ENCODE peak calls at places on chromosome 4, in ten cellular contexts. Y is NCI-H69, G is kidney glomerular epithelial cell, T is hypothalamus, H is Panc1, D is T-helper 9 cell, E is IMR-90, P is mucosa of gallbladder, X is lower lobe of right lung, O is H4. K is an unnamed sample.

GRCh38 chr4:41426523-41426922 is 111.4 kb upstream of the LIMCH1 start:
- DNase-seq in Y (no peak), G (no peak), T (no peak), H (no peak), D (no peak), E (no peak), P (no peak), X (no peak), O (peak), K (no peak)

GRCh38 chr4:26058537-26058936 is 144.5 kb downstream of the SMIM20 start:
- DNase-seq in Y (peak), G (no peak), T (no peak), H (no peak), D (no peak), E (no peak), P (no peak), X (no peak), O (no peak), K (peak)

GRCh38 chr4:179671609-179672008 is 2229.4 kb upstream of the AGA start:
- DNase-seq in Y (no peak), G (no peak), T (no peak), H (no peak), D (no peak), E (peak), P (no peak), X (no peak), O (no peak), K (no peak)

GRCh38 chr4:151921371-151921770 is 160.6 kb upstream of the GATB start:
- DNase-seq in Y (no peak), G (peak), T (no peak), H (no peak), D (no peak), E (peak), P (no peak), X (no peak), O (no peak), K (no peak)

GRCh38 chr4:14528921-14529320 is 473.4 kb upstream of the CPEB2 start:
- DNase-seq in Y (no peak), G (no peak), T (no peak), H (no peak), D (no peak), E (no peak), P (no peak), X (no peak), O (no peak), K (no peak)

GRCh38 chr4:53545238-53545637 is 46.0 kb downstream of the LNX1 start:
- DNase-seq in Y (no peak), G (no peak), T (no peak), H (no peak), D (no peak), E (no peak), P (no peak), X (no peak), O (no peak), K (no peak)

GRCh38 chr4:145035494-145036136 is 62.4 kb downstream of the ANAPC10 start:
- DNase-seq in Y (no peak), G (no peak), T (no peak), H (no peak), D (no peak), E (no peak), P (no peak), X (no peak), O (no peak), K (no peak)

GRCh38 chr4:100966846-100967245 is 380.5 kb downstream of the PPP3CA start:
- DNase-seq in Y (no peak), G (no peak), T (no peak), H (no peak), D (no peak), E (no peak), P (no peak), X (no peak), O (no peak), K (no peak)

GRCh38 chr4:175946472-175947116 is 119.0 kb upstream of the WDR17 start:
- DNase-seq in Y (no peak), G (no peak), T (no peak), H (no peak), D (no peak), E (no peak), P (no peak), X (no peak), O (no peak), K (no peak)

GRCh38 chr4:797066-797465 is 28.9 kb downstream of the CPLX1 start:
- DNase-seq in Y (peak), G (no peak), T (no peak), H (no peak), D (no peak), E (no peak), P (no peak), X (peak), O (no peak), K (no peak)

GRCh38 chr4:142293536-142293935 is 552.6 kb downstream of the INPP4B start:
- DNase-seq in Y (no peak), G (no peak), T (no peak), H (no peak), D (no peak), E (peak), P (no peak), X (no peak), O (no peak), K (no peak)

GRCh38 chr4:177070533-177070932 is 239.1 kb upstream of the NEIL3 start:
- DNase-seq in Y (peak), G (no peak), T (no peak), H (no peak), D (no peak), E (peak), P (no peak), X (no peak), O (no peak), K (no peak)

GRCh38 chr4:38803833-38804653 is 548 bp downstream of the TLR1 start:
- DNase-seq in Y (no peak), G (no peak), T (no peak), H (no peak), D (no peak), E (no peak), P (no peak), X (no peak), O (no peak), K (no peak)

GRCh38 chr4:45475490-45475889 is 648.4 kb downstream of the GABRG1 start:
- DNase-seq in Y (no peak), G (no peak), T (no peak), H (no peak), D (no peak), E (no peak), P (no peak), X (no peak), O (no peak), K (no peak)

GRCh38 chr4:1809754-1810502 is 16.8 kb downstream of the FGFR3 start:
- DNase-seq in Y (peak), G (peak), T (peak), H (peak), D (peak), E (peak), P (peak), X (peak), O (peak), K (peak)

GRCh38 chr4:175509320-175509719 is 302.7 kb downstream of the GPM6A start:
- DNase-seq in Y (peak), G (no peak), T (no peak), H (no peak), D (no peak), E (no peak), P (no peak), X (no peak), O (no peak), K (no peak)

GRCh38 chr4:44632733-44633132 is 18.7 kb downstream of the YIPF7 start:
- DNase-seq in Y (peak), G (no peak), T (no peak), H (no peak), D (no peak), E (no peak), P (no peak), X (no peak), O (no peak), K (no peak)

GRCh38 chr4:57094482-57095223 is 15.5 kb downstream of the IGFBP7 start:
- DNase-seq in Y (no peak), G (peak), T (no peak), H (no peak), D (no peak), E (peak), P (no peak), X (no peak), O (peak), K (no peak)

GRCh38 chr4:85531575-85532339 is 56.8 kb downstream of the ARHGAP24 start:
- DNase-seq in Y (no peak), G (no peak), T (no peak), H (no peak), D (no peak), E (no peak), P (no peak), X (no peak), O (no peak), K (no peak)

GRCh38 chr4:124290678-124291077 is 421.9 kb downstream of the ANKRD50 start:
- DNase-seq in Y (no peak), G (no peak), T (no peak), H (no peak), D (no peak), E (no peak), P (no peak), X (no peak), O (no peak), K (no peak)

GRCh38 chr4:25884040-25884788 is 21.4 kb upstream of the SEL1L3 start:
- DNase-seq in Y (no peak), G (peak), T (no peak), H (no peak), D (no peak), E (peak), P (no peak), X (no peak), O (peak), K (no peak)

GRCh38 chr4:41509411-41510008 is 28.4 kb upstream of the LIMCH1 start:
- DNase-seq in Y (no peak), G (no peak), T (peak), H (no peak), D (no peak), E (no peak), P (no peak), X (no peak), O (peak), K (no peak)

GRCh38 chr4:119014658-119015057 is 121.0 kb upstream of the MYOZ2 start:
- DNase-seq in Y (no peak), G (no peak), T (no peak), H (no peak), D (no peak), E (no peak), P (no peak), X (no peak), O (no peak), K (no peak)

GRCh38 chr4:152779513-152780266 is at the start of the genes ARFIP1 and TIGD4:
- DNase-seq in Y (peak), G (peak), T (peak), H (peak), D (peak), E (peak), P (peak), X (peak), O (peak), K (peak)

GRCh38 chr4:138413273-138413672 is 171.1 kb upstream of the SLC7A11 start:
- DNase-seq in Y (no peak), G (no peak), T (no peak), H (no peak), D (no peak), E (no peak), P (no peak), X (no peak), O (no peak), K (no peak)

GRCh38 chr4:60657041-60657440 is 543.1 kb upstream of the ADGRL3 start:
- DNase-seq in Y (no peak), G (no peak), T (no peak), H (no peak), D (no peak), E (peak), P (no peak), X (no peak), O (no peak), K (no peak)

GRCh38 chr4:98919996-98920395 is 8.9 kb downstream of the EIF4E start:
- DNase-seq in Y (no peak), G (no peak), T (no peak), H (no peak), D (no peak), E (peak), P (no peak), X (no peak), O (no peak), K (no peak)